ENCODE peak calls at places on chromosomes 12 and 14, in eight cellular contexts. K, W, Z, S, D, E, J and C are unnamed samples.
A peak's percentile ranks its signal among the peaks of the same experiment; 100 is the strongest.

GRCh38 chr12:54033106-54033979 is 493 bp downstream of the HOXC5 start:
- DNase-seq in K (no peak), W (no peak), Z (no peak), S (peak; percentile 66), D (no peak), E (no peak), J (no peak), C (no peak)

GRCh38 chr14:94517248-94517640 is 8.0 kb upstream of the SERPINA12 start:
- DNase-seq in K (no peak), W (no peak), Z (no peak), S (no peak), D (no peak), E (no peak), J (no peak), C (no peak)

GRCh38 chr12:111240374-111240773 is 128.5 kb downstream of the PHETA1 start:
- DNase-seq in K (no peak), W (no peak), Z (no peak), S (no peak), D (no peak), E (no peak), J (no peak), C (no peak)

GRCh38 chr12:53173085-53173715 is 7.3 kb upstream of the ZNF740 start:
- DNase-seq in K (no peak), W (no peak), Z (no peak), S (no peak), D (no peak), E (no peak), J (no peak), C (no peak)

GRCh38 chr12:47317182-47317915 is 237.6 kb upstream of the AMIGO2 start:
- DNase-seq in K (no peak), W (no peak), Z (no peak), S (no peak), D (no peak), E (no peak), J (no peak), C (no peak)

GRCh38 chr12:62190921-62191746 is 69.1 kb upstream of the USP15 start:
- DNase-seq in K (peak; percentile 48), W (no peak), Z (no peak), S (peak; percentile 17), D (no peak), E (no peak), J (no peak), C (no peak)

GRCh38 chr12:32080435-32080834 is 26.2 kb upstream of the BICD1 start:
- DNase-seq in K (no peak), W (no peak), Z (no peak), S (no peak), D (no peak), E (no peak), J (no peak), C (no peak)

GRCh38 chr14:74911221-74911620 is 11.8 kb downstream of the RPS6KL1 start:
- DNase-seq in K (no peak), W (no peak), Z (no peak), S (no peak), D (no peak), E (no peak), J (no peak), C (no peak)

GRCh38 chr14:45198551-45198950 is 54.5 kb downstream of the MIS18BP1 start:
- DNase-seq in K (no peak), W (no peak), Z (no peak), S (peak; percentile 64), D (peak; percentile 1), E (no peak), J (no peak), C (no peak)

DNA sequence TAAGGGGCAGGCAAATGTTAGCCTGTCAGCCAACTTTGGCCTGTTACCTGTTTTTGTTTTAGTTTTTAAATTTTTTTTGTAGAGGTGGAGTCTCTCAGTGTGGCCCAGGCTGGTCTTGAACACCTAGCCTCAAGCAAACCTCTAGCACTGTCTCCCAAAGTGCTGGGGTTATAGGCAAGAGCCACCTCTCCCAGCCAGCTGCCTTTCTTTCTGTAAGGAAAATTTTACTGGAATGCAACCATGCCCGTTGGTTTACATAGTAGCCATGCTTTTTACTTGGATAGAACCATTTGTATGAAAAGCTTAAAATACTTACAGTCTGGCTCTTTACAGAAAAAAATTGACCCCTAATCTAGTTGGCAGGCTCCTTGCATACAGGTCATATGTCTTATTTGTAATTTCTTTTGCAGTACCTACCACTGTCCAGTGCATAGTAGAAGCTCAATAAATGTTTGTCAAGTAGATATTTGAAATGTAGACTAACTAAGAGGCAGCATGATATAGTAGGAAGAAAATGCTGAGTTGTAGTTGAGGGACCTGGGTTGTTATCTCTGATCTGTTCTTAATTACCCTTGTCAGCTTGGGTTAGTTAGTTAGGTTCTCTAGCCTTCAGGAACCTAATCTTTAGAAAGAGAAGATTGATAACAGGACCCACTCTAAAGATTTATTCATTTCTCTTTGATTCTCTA is 4.7 kb downstream of the MDM2 start:
- DNase-seq in K (no peak), W (no peak), Z (no peak), S (no peak), D (no peak), E (no peak), J (no peak), C (no peak)
- H3K4me3 ChIP-seq in K (peak overlapping the region; percentile 5), W (no peak overlapping the region), Z (peak overlapping the region; percentile 11), S (no peak overlapping the region), D (no peak overlapping the region), E (peak overlapping the region; percentile 37), J (peak overlapping the region; percentile 96), C (no peak overlapping the region)

GRCh38 chr12:92503977-92504966 is 198.5 kb upstream of the PLEKHG7 start:
- DNase-seq in K (peak; percentile 51), W (no peak), Z (no peak), S (no peak), D (no peak), E (no peak), J (no peak), C (no peak)
- H3K4me3 ChIP-seq in K (no peak overlapping the region), W (no peak overlapping the region), Z (no peak overlapping the region), S (no peak overlapping the region), D (no peak overlapping the region), E (no peak overlapping the region), J (no peak overlapping the region), C (no peak overlapping the region)

DNA sequence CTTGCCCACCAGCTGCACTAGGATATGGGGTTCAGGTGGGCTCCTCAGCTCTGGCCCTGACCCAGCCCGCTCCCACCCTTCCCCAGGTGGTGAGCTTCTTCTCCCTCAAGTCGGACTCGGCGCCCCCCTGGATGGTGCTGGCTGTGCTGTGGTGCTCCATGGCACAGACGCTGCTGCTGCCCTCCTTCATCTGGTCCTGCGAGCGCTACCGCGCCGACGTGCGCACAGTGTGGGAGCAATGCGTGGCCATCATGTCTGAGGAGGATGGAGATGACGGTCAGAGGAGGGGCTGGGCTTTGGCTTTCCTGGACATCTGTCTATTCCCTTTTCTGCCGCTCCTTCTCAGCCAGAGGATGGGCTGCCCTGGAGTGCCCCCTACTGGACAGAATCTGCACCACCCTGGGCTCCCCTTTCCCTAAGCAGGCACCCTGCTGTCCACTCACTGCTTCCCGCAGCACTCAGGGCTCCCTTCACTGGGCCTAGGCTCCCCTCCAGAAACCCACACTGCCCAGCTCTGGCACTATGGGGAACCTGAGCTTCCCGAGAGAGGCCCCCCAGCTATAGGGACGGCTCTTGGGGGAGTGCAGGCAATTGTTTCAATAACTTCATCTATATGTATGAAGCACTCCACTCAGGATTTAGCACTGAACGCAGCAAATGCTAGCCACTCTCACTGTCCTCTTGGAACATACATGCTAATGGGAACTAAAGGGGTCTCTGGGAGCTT is 2.6 kb upstream of the P3H3 start:
- DNase-seq in K (peak; percentile 85), W (peak; percentile 80), Z (peak; percentile 39), S (peak; percentile 85), D (peak; percentile 83), E (peak; percentile 26), J (peak; percentile 67), C (peak; percentile 97)
- H3K4me3 ChIP-seq in K (no peak overlapping the region), W (no peak overlapping the region), Z (peak overlapping the region; percentile 34), S (no peak overlapping the region), D (peak overlapping the region; percentile 42), E (peak overlapping the region; percentile 48), J (peak overlapping the region; percentile 29), C (no peak overlapping the region)

GRCh38 chr12:45203767-45204166 is 12.1 kb upstream of the ANO6 start:
- DNase-seq in K (no peak), W (no peak), Z (no peak), S (no peak), D (no peak), E (no peak), J (no peak), C (no peak)
- H3K4me3 ChIP-seq in K (no peak overlapping the region), W (no peak overlapping the region), Z (no peak overlapping the region), S (no peak overlapping the region), D (no peak overlapping the region), E (no peak overlapping the region), J (no peak overlapping the region), C (no peak overlapping the region)